ENCODE peak calls at places on chromosomes 13 and 19, in four cellular contexts. S is K562, O is HepG2, I is GM12878. C is an unnamed sample.

GRCh38 chr19:39397360-39398296 is 6.5 kb downstream of the MED29 start:
- DNase-seq in O (peak), I (no peak), S (peak), C (peak)

GRCh38 chr13:114244637-114245036 is 9.9 kb downstream of the CDC16 start:
- DNase-seq in I (no peak), S (peak), O (no peak), C (no peak)

GRCh38 chr19:4059931-4060620 is 6.6 kb downstream of the ZBTB7A start:
- DNase-seq in S (peak), I (peak), O (no peak), C (no peak)

GRCh38 chr13:52642131-52642530 is at the start of gene HNRNPA1L2:
- DNase-seq in I (no peak), O (no peak), S (no peak), C (no peak)

GRCh38 chr13:79581870-79582315 is 100.9 kb downstream of the NDFIP2 start:
- DNase-seq in I (no peak), O (no peak), S (no peak), C (no peak)

GRCh38 chr19:29492761-29493160 is 33.0 kb upstream of the VSTM2B start:
- DNase-seq in O (no peak), S (no peak), I (no peak), C (no peak)

GRCh38 chr19:11849264-11849615 is 714 bp downstream of the ZNF439 start:
- DNase-seq in I (no peak), O (no peak), S (no peak), C (no peak)

GRCh38 chr19:22882797-22883196 is 50.7 kb downstream of the ZNF723 start:
- DNase-seq in I (no peak), S (no peak), O (peak), C (peak)

GRCh38 chr13:40466271-40466670 is 200.2 kb downstream of the FOXO1 start:
- DNase-seq in S (no peak), I (no peak), O (no peak), C (no peak)

GRCh38 chr13:40170982-40171381 is 495.5 kb downstream of the FOXO1 start:
- DNase-seq in I (no peak), S (no peak), O (no peak), C (no peak)

GRCh38 chr13:88031980-88032562 is 360.9 kb downstream of the SLITRK5 start:
- DNase-seq in O (no peak), I (no peak), S (no peak), C (no peak)

GRCh38 chr19:19062454-19063182 is 1.2 kb upstream of the SLC25A42 start:
- DNase-seq in S (no peak), I (no peak), O (peak), C (peak)

GRCh38 chr13:22937241-22937640 is 243.5 kb upstream of the SGCG start:
- DNase-seq in S (no peak), I (no peak), O (no peak), C (no peak)
- TF ChIP-seq MAX in S (no peak), I (no peak), O (no peak), C (no peak)

DNA sequence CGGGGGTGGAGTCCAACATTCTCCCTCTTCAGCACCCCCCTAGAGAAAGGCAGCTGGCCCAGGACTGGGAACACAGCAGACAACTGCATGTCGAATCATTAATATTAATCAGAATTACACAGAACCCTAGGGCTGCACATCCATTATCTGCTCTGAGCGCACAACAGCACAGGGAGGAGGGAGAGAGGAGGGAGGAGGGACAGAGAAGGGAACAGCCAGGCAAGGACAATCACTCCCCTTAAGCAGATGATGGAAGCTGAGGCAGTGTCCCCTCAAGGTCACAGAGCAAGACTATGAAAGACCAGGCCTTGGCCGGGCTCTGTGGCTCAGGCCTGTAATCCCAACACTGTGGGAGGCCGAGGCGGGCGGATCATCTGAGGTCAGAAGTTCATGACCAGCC is 25.7 kb downstream of the TLE6 start:
- DNase-seq in I (no peak), O (no peak), S (no peak), C (no peak)
- H3K4me3 ChIP-seq in I (no peak), O (no peak), S (no peak), C (no peak)

GRCh38 chr13:86946734-86947133 is 724.4 kb upstream of the SLITRK5 start:
- DNase-seq in S (no peak), I (no peak), O (no peak), C (no peak)
- TF ChIP-seq POLR2AphosphoS2 in S (no peak), I (no peak), O (no peak), C (no peak)

GRCh38 chr13:30125422-30126073 is 181.8 kb downstream of the KATNAL1 start:
- DNase-seq in I (no peak), S (no peak), O (peak), C (peak)
- TF ChIP-seq MAX in I (no peak), S (no peak), O (no peak), C (no peak)

DNA sequence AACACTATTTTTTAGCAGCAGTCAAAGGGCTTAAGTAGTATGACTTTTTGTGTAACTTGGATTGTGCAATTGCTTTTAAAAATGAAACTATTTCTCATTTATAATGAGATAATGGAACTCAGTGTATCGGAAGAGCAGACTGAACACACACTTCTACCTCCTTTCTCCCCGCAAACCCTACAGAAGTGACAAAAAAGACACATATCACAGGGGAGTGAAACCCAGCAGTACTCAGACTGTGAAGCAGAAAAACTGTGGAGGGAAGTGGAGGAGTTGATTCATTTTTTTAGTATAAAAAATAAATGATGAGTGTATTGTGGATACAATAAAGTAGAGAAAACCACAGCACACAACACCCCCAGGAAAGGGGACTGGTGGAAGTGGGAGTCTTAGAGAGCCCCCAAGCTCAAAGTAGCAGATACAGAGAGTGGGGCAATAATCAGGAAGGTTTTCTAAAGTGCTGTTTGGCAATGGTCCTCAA is 9.7 kb downstream of the LPAR6 start:
- DNase-seq in O (no peak), S (no peak), I (peak), C (no peak)
- H3K4me3 ChIP-seq in O (no peak), S (no peak), I (no peak), C (no peak)

DNA sequence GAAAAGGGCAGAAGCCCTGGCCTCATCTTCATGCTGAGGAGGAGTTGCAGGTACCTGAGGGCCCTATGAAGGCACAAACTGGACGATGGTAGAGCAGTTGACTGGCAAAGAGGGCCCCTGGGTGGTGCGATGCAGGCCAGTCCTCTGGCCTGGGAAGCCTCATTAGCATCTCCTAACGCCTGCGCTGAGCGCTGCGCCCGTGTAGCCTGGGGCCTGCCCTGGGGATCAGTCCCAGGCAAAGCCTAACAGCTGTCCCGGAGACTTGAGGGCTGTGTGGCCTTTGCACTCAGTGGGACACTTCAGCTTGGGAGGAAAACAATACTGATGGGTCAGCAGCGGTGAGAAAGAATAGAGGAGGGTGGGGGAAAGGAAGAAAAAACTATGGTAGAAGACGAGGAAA is 187.7 kb downstream of the RAP2A start:
- DNase-seq in S (no peak), O (no peak), I (no peak), C (no peak)
- TF ChIP-seq POLR2AphosphoS2 in S (no peak), O (no peak), I (no peak), C (no peak)

GRCh38 chr19:36773223-36773579 is 594 bp upstream of the ZNF850 start:
- DNase-seq in O (no peak), S (no peak), I (no peak), C (no peak)

GRCh38 chr19:36775768-36776167 is 3.2 kb upstream of the ZNF850 start:
- DNase-seq in O (no peak), I (no peak), S (no peak), C (no peak)

GRCh38 chr19:36772341-36773222 is at the start of gene ZNF850:
- DNase-seq in O (peak), S (peak), I (peak), C (peak)

GRCh38 chr19:36771275-36772231 is 1.1 kb downstream of the ZNF850 start:
- DNase-seq in S (peak), I (peak), O (peak), C (peak)
- TF ChIP-seq MAX in S (no peak), I (no peak), O (no peak), C (no peak)